ENCODE peak calls at places on chromosomes 12 and 14, in six cellular contexts. W is SK-N-SH, A is K562, V is GM12878, X is H1, D is HepG2. M is an unnamed sample.

GRCh38 chr12:132162508-132163031 is 18.3 kb downstream of the NOC4L start:
- DNase-seq in W (peak; percentile 47), A (no peak), V (no peak), X (no peak), D (no peak), M (no peak)

GRCh38 chr14:91321131-91321530 is 76.6 kb upstream of the GPR68 start:
- DNase-seq in W (no peak), A (no peak), V (no peak), X (no peak), D (no peak), M (no peak)

GRCh38 chr14:105180598-105181528 is at the start of gene NUDT14:
- DNase-seq in W (peak; percentile 96), A (peak; percentile 73), V (no peak), X (no peak), D (no peak), M (peak; percentile 69)

GRCh38 chr12:1926274-1926673 is 7.8 kb upstream of the CACNA2D4 start:
- DNase-seq in W (no peak), A (no peak), V (no peak), X (no peak), D (no peak), M (no peak)

GRCh38 chr12:49553512-49554088 is 14.3 kb downstream of the MCRS1 start:
- DNase-seq in W (peak; percentile 73), A (peak; percentile 61), V (no peak), X (no peak), D (peak; percentile 58), M (peak; percentile 68)

GRCh38 chr14:54574528-54574927 is 7.6 kb downstream of the SAMD4A start:
- DNase-seq in W (no peak), A (no peak), V (no peak), X (no peak), D (no peak), M (no peak)

GRCh38 chr14:75736845-75737485 is 75.9 kb downstream of the TTLL5 start:
- DNase-seq in W (no peak), A (no peak), V (no peak), X (no peak), D (no peak), M (no peak)

GRCh38 chr12:49358548-49359141 is 8.6 kb upstream of the SPATS2 start:
- DNase-seq in W (peak; percentile 74), A (peak; percentile 86), V (no peak), X (no peak), D (peak; percentile 72), M (peak; percentile 80)

GRCh38 chr14:64478634-64479250 is 13.4 kb downstream of the AKAP5 start:
- DNase-seq in W (peak; percentile 39), A (no peak), V (no peak), X (no peak), D (no peak), M (no peak)

GRCh38 chr12:81546811-81547210 is 212.3 kb downstream of the PPFIA2 start:
- DNase-seq in W (no peak), A (no peak), V (no peak), X (no peak), D (no peak), M (no peak)

GRCh38 chr14:53793790-53794560 is 162.7 kb downstream of the BMP4 start:
- DNase-seq in W (no peak), A (no peak), V (no peak), X (no peak), D (peak; percentile 40), M (peak; percentile 74)

GRCh38 chr14:77542349-77543239 is 44.0 kb upstream of the ISM2 start:
- DNase-seq in W (no peak), A (no peak), V (no peak), X (no peak), D (no peak), M (no peak)

GRCh38 chr12:10140001-10140400 is 10.0 kb upstream of the CLEC7A start:
- DNase-seq in W (peak; percentile 10), A (peak; percentile 44), V (peak; percentile 48), X (peak; percentile 29), D (peak; percentile 35), M (peak; percentile 79)

GRCh38 chr12:67651380-67651695 is 2.8 kb downstream of the DYRK2 start:
- DNase-seq in W (peak; percentile 53), A (no peak), V (no peak), X (no peak), D (peak; percentile 4), M (peak; percentile 46)

GRCh38 chr12:27207626-27208413 is 36.3 kb upstream of the STK38L start:
- DNase-seq in W (no peak), A (no peak), V (peak; percentile 93), X (no peak), D (no peak), M (no peak)

GRCh38 chr14:64340560-64341196 is 46.5 kb upstream of the ESR2 start:
- DNase-seq in W (no peak), A (no peak), V (no peak), X (no peak), D (no peak), M (no peak)

GRCh38 chr12:54421873-54422250 is 2.8 kb upstream of the ITGA5 start:
- DNase-seq in W (no peak), A (no peak), V (no peak), X (no peak), D (no peak), M (no peak)

GRCh38 chr14:86221000-86221399 is 691.1 kb downstream of the FLRT2 start:
- DNase-seq in W (no peak), A (peak; percentile 3), V (no peak), X (peak; percentile 56), D (peak; percentile 3), M (no peak)

GRCh38 chr12:62917939-62918338 is 17.0 kb downstream of the PPM1H start:
- DNase-seq in W (no peak), A (no peak), V (no peak), X (no peak), D (no peak), M (no peak)

GRCh38 chr14:72643317-72643801 is 250.5 kb downstream of the DPF3 start:
- DNase-seq in W (no peak), A (no peak), V (no peak), X (peak; percentile 36), D (no peak), M (peak; percentile 69)

GRCh38 chr12:75706786-75707605 is 195.6 kb upstream of the KRR1 start:
- DNase-seq in W (peak; percentile 29), A (peak; percentile 76), V (no peak), X (no peak), D (no peak), M (no peak)

GRCh38 chr12:54036620-54037359 is 3.9 kb downstream of the HOXC5 start:
- DNase-seq in W (no peak), A (no peak), V (no peak), X (no peak), D (no peak), M (peak; percentile 57)

GRCh38 chr12:96091833-96092232 is 56.4 kb upstream of the LTA4H start:
- DNase-seq in W (no peak), A (no peak), V (no peak), X (no peak), D (peak; percentile 18), M (no peak)

GRCh38 chr12:47717443-47718193 is 7.7 kb downstream of the ENDOU start:
- DNase-seq in W (peak; percentile 88), A (peak; percentile 78), V (no peak), X (peak; percentile 68), D (peak; percentile 42), M (peak; percentile 91)

GRCh38 chr14:41482861-41483260 is 123.8 kb upstream of the LRFN5 start:
- DNase-seq in W (no peak), A (no peak), V (no peak), X (no peak), D (no peak), M (no peak)

GRCh38 chr12:120055639-120056038 is 60.9 kb downstream of the RAB35 start:
- DNase-seq in W (no peak), A (no peak), V (no peak), X (no peak), D (peak; percentile 81), M (no peak)

GRCh38 chr14:44763356-44763755 is 198.4 kb downstream of the KLHL28 start:
- DNase-seq in W (no peak), A (no peak), V (no peak), X (no peak), D (no peak), M (no peak)

GRCh38 chr14:102544034-102544744 is 34.6 kb upstream of the ANKRD9 start:
- DNase-seq in W (peak; percentile 27), A (no peak), V (no peak), X (no peak), D (peak; percentile 59), M (no peak)

GRCh38 chr14:102545461-102546265 is 36.1 kb upstream of the ANKRD9 start:
- DNase-seq in W (peak; percentile 19), A (no peak), V (no peak), X (no peak), D (peak; percentile 63), M (no peak)

GRCh38 chr14:102541771-102542170 is 32.2 kb upstream of the ANKRD9 start:
- DNase-seq in W (peak; percentile 17), A (no peak), V (no peak), X (no peak), D (no peak), M (no peak)

GRCh38 chr14:102544745-102545460 is 35.3 kb upstream of the ANKRD9 start:
- DNase-seq in W (peak; percentile 42), A (no peak), V (no peak), X (no peak), D (peak; percentile 82), M (no peak)

GRCh38 chr14:102547067-102547466 is 37.5 kb upstream of the ANKRD9 start:
- DNase-seq in W (no peak), A (no peak), V (no peak), X (no peak), D (no peak), M (no peak)
- TF ChIP-seq CHD2 in W (no peak), A (no peak), V (no peak), X (no peak), D (no peak), M (no peak)

DNA sequence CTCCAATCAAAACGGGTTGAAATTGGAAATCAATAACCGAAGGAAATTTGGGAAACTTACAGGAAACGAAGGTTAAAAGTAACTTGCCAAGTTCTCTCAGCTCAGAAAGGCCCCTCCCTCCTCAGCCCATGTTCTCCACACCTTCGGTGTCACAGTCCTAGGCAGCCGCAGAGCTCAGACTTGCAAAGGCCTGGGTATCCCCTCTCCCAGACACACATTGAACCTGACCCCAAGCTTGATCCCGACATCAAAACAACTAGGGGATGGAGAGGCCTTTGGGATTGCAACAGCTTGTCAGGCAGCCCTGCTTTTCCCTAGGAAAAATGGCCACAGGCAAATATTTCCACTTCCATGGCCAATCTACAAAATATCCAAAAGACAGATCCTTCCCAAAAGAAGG is 35.5 kb upstream of the PNMA1 start:
- DNase-seq in W (no peak), A (no peak), V (no peak), X (no peak), D (no peak), M (no peak)
- TF ChIP-seq CHD2 in W (no peak), A (no peak), V (no peak), X (no peak), D (no peak), M (no peak)

DNA sequence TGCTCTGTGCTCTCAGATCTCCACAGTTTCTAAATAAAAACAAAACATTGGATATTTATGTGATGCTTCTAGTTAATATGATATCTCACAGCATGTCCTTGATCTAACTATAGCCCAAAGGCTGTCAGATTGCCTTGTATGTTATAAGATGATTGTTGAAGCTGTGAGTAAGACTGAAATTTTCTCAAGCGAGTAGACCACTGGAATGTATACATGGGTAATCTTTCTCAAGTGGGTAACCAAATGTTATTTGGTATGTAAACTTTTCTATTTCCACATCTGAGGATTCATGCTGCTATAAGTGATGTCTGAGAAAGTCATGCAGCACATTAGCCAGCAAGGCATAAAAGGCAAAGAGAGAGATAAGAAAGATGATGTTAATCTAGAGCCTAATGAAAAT is 886.7 kb downstream of the NRXN3 start:
- DNase-seq in W (no peak), A (no peak), V (no peak), X (no peak), D (no peak), M (no peak)
- TF ChIP-seq CHD2 in W (no peak), A (no peak), V (no peak), X (no peak), D (no peak), M (no peak)

GRCh38 chr12:112317481-112317880 is 64.8 kb downstream of the HECTD4 start:
- DNase-seq in W (no peak), A (no peak), V (no peak), X (no peak), D (no peak), M (no peak)
- TF ChIP-seq CHD2 in W (no peak), A (no peak), V (no peak), X (no peak), D (no peak), M (no peak)